ENCODE peak calls at places on chromosomes 5 and 9, in five cellular contexts. W is GM13977, B is ACHN, V is SW 1271, I is mesendoderm. O is an unnamed sample.

GRCh38 chr5:111079846-111080245 is 8.3 kb downstream of the TSLP start:
- DNase-seq in W (no peak), B (no peak), V (no peak), I (no peak), O (no peak)

GRCh38 chr5:77230727-77231469 is 20.4 kb downstream of the PDE8B start:
- DNase-seq in W (no peak), B (peak), V (no peak), I (peak), O (no peak)

GRCh38 chr5:78591972-78592700 is 56.4 kb downstream of the LHFPL2 start:
- DNase-seq in W (peak), B (no peak), V (no peak), I (peak), O (peak)

GRCh38 chr5:44875661-44876250 is 67.0 kb downstream of the MRPS30 start:
- DNase-seq in W (peak), B (peak), V (peak), I (peak), O (peak)

GRCh38 chr5:107554776-107555424 is 115.8 kb downstream of the EFNA5 start:
- DNase-seq in W (no peak), B (no peak), V (no peak), I (no peak), O (no peak)

GRCh38 chr5:139488269-139488668 is 5.7 kb upstream of the STING1 start:
- DNase-seq in W (no peak), B (no peak), V (no peak), I (no peak), O (no peak)

GRCh38 chr5:132094393-132095076 is 20.9 kb downstream of the CSF2 start:
- DNase-seq in W (no peak), B (peak), V (peak), I (no peak), O (no peak)

GRCh38 chr5:109705596-109705995 is 15.9 kb downstream of the MAN2A1 start:
- DNase-seq in W (no peak), B (no peak), V (no peak), I (peak), O (no peak)

GRCh38 chr5:75552764-75553163 is 41.1 kb downstream of the POLK start:
- DNase-seq in W (no peak), B (no peak), V (no peak), I (no peak), O (no peak)

GRCh38 chr9:123327697-123328100 is 28.3 kb upstream of the CRB2 start:
- DNase-seq in W (no peak), B (no peak), V (no peak), I (peak), O (no peak)

GRCh38 chr5:34857894-34858293 is 18.9 kb downstream of the TTC23L start:
- DNase-seq in W (no peak), B (no peak), V (no peak), I (no peak), O (no peak)

GRCh38 chr9:70165006-70165602 is 93.7 kb upstream of the SMC5 start:
- DNase-seq in W (no peak), B (no peak), V (no peak), I (no peak), O (no peak)

GRCh38 chr5:154831451-154831850 is 19.0 kb downstream of the FAXDC2 start:
- DNase-seq in W (no peak), B (no peak), V (no peak), I (no peak), O (no peak)

GRCh38 chr5:118968925-118969375 is 19.4 kb downstream of the DTWD2 start:
- DNase-seq in W (no peak), B (no peak), V (no peak), I (peak), O (no peak)

GRCh38 chr5:4977421-4977820 is 162.7 kb upstream of the ADAMTS16 start:
- DNase-seq in W (no peak), B (no peak), V (no peak), I (no peak), O (no peak)

GRCh38 chr9:18610956-18611355 is 137.0 kb downstream of the ADAMTSL1 start:
- DNase-seq in W (no peak), B (no peak), V (no peak), I (no peak), O (no peak)

GRCh38 chr5:146548781-146549449 is 32.9 kb upstream of the GPR151 start:
- DNase-seq in W (no peak), B (no peak), V (no peak), I (no peak), O (no peak)

GRCh38 chr5:177116631-177117373 is 16.8 kb upstream of the NSD1 start:
- DNase-seq in W (peak), B (no peak), V (no peak), I (peak), O (peak)

GRCh38 chr9:128688501-128689292 is at the start of gene SET:
- DNase-seq in W (peak), B (peak), V (peak), I (peak), O (peak)

GRCh38 chr5:163460562-163461176 is at the start of gene HMMR:
- DNase-seq in W (no peak), B (peak), V (peak), I (peak), O (no peak)

GRCh38 chr9:38164659-38165221 is 95.7 kb upstream of the SHB start:
- DNase-seq in W (no peak), B (no peak), V (no peak), I (no peak), O (no peak)

GRCh38 chr5:496028-496427 is 28.2 kb downstream of the SLC9A3 start:
- DNase-seq in W (no peak), B (no peak), V (no peak), I (no peak), O (no peak)

GRCh38 chr5:98771389-98772109 is 1.9 kb upstream of the RGMB start:
- DNase-seq in W (peak), B (peak), V (peak), I (peak), O (peak)

GRCh38 chr5:134072471-134073220 is 41.8 kb upstream of the TCF7 start:
- DNase-seq in W (no peak), B (no peak), V (no peak), I (no peak), O (no peak)

GRCh38 chr9:124765439-124765835 is 5.7 kb downstream of the NR6A1 start:
- DNase-seq in W (no peak), B (no peak), V (no peak), I (no peak), O (no peak)

GRCh38 chr5:64417390-64417789 is 88.4 kb upstream of the RGS7BP start:
- DNase-seq in W (no peak), B (no peak), V (no peak), I (peak), O (no peak)

GRCh38 chr5:159779481-159779880 is 136.8 kb upstream of the ADRA1B start:
- DNase-seq in W (no peak), B (no peak), V (no peak), I (no peak), O (no peak)